ENCODE peak calls at places on chromosomes 7 and 10, in six cellular contexts. One of them, this sample, is unnamed.

GRCh38 chr7:45920543-45921380 is at the start of gene IGFBP3:
- DNase-seq in cardiac muscle cell: peak
- DNase-seq in adrenal gland: no peak
- DNase-seq in IMR-90: peak
- DNase-seq in Peyer's patch: peak
- DNase-seq in heart right ventricle: peak
- DNase-seq in this sample: no peak

GRCh38 chr7:143013897-143014296 is 13.0 kb downstream of the OR9A2 start:
- DNase-seq in Peyer's patch: no peak
- DNase-seq in cardiac muscle cell: no peak
- DNase-seq in heart right ventricle: no peak
- DNase-seq in IMR-90: peak
- DNase-seq in adrenal gland: peak
- DNase-seq in this sample: no peak

GRCh38 chr10:129796611-129797420 is 167.3 kb downstream of the EBF3 start:
- DNase-seq in cardiac muscle cell: no peak
- DNase-seq in Peyer's patch: no peak
- DNase-seq in heart right ventricle: no peak
- DNase-seq in IMR-90: no peak
- DNase-seq in adrenal gland: no peak
- DNase-seq in this sample: no peak

GRCh38 chr7:51587600-51587999 is 271.0 kb upstream of the COBL start:
- DNase-seq in Peyer's patch: no peak
- DNase-seq in IMR-90: no peak
- DNase-seq in heart right ventricle: no peak
- DNase-seq in adrenal gland: no peak
- DNase-seq in cardiac muscle cell: no peak
- DNase-seq in this sample: no peak

GRCh38 chr10:17007381-17007780 is 122.2 kb downstream of the CUBN start:
- DNase-seq in cardiac muscle cell: no peak
- DNase-seq in adrenal gland: no peak
- DNase-seq in heart right ventricle: no peak
- DNase-seq in IMR-90: no peak
- DNase-seq in Peyer's patch: no peak
- DNase-seq in this sample: no peak

GRCh38 chr7:44325811-44326241 is 432 bp upstream of the CAMK2B start:
- DNase-seq in Peyer's patch: no peak
- DNase-seq in adrenal gland: no peak
- DNase-seq in cardiac muscle cell: peak
- DNase-seq in heart right ventricle: no peak
- DNase-seq in IMR-90: no peak
- DNase-seq in this sample: no peak

GRCh38 chr10:112491144-112491543 is 44.1 kb downstream of the VTI1A start:
- DNase-seq in cardiac muscle cell: no peak
- DNase-seq in heart right ventricle: no peak
- DNase-seq in Peyer's patch: no peak
- DNase-seq in IMR-90: peak
- DNase-seq in adrenal gland: no peak
- DNase-seq in this sample: no peak

GRCh38 chr7:91045626-91046025 is 218.6 kb upstream of the FZD1 start:
- DNase-seq in cardiac muscle cell: no peak
- DNase-seq in heart right ventricle: no peak
- DNase-seq in adrenal gland: no peak
- DNase-seq in Peyer's patch: no peak
- DNase-seq in IMR-90: no peak
- DNase-seq in this sample: no peak

GRCh38 chr10:133210398-133211140 is 19.4 kb upstream of the UTF1 start:
- DNase-seq in adrenal gland: no peak
- DNase-seq in cardiac muscle cell: no peak
- DNase-seq in IMR-90: no peak
- DNase-seq in Peyer's patch: no peak
- DNase-seq in heart right ventricle: no peak
- DNase-seq in this sample: no peak

GRCh38 chr7:1713502-1714484 is 43.7 kb downstream of the ELFN1 start:
- DNase-seq in adrenal gland: no peak
- DNase-seq in IMR-90: no peak
- DNase-seq in cardiac muscle cell: peak
- DNase-seq in Peyer's patch: no peak
- DNase-seq in heart right ventricle: peak
- DNase-seq in this sample: no peak

GRCh38 chr7:24576171-24577052 is 3.2 kb downstream of the PALS2 start:
- DNase-seq in heart right ventricle: no peak
- DNase-seq in IMR-90: peak
- DNase-seq in cardiac muscle cell: peak
- DNase-seq in Peyer's patch: no peak
- DNase-seq in adrenal gland: peak
- DNase-seq in this sample: no peak

GRCh38 chr10:37289833-37290464 is 164.6 kb downstream of the ANKRD30A start:
- DNase-seq in heart right ventricle: no peak
- DNase-seq in IMR-90: no peak
- DNase-seq in Peyer's patch: no peak
- DNase-seq in cardiac muscle cell: no peak
- DNase-seq in adrenal gland: no peak
- DNase-seq in this sample: no peak

GRCh38 chr10:84876116-84876999 is 548.0 kb downstream of the CCSER2 start:
- DNase-seq in IMR-90: no peak
- DNase-seq in Peyer's patch: no peak
- DNase-seq in cardiac muscle cell: peak
- DNase-seq in adrenal gland: no peak
- DNase-seq in heart right ventricle: no peak
- DNase-seq in this sample: no peak

GRCh38 chr10:119306964-119307363 is 99.6 kb downstream of the GRK5 start:
- DNase-seq in adrenal gland: no peak
- DNase-seq in heart right ventricle: no peak
- DNase-seq in cardiac muscle cell: no peak
- DNase-seq in Peyer's patch: no peak
- DNase-seq in IMR-90: peak
- DNase-seq in this sample: no peak
- H3K27ac ChIP-seq in adrenal gland: no peak
- H3K27ac ChIP-seq in heart right ventricle: no peak
- H3K27ac ChIP-seq in cardiac muscle cell: no peak
- H3K27ac ChIP-seq in Peyer's patch: peak
- H3K27ac ChIP-seq in IMR-90: no peak
- H3K27ac ChIP-seq in this sample: no peak

GRCh38 chr7:27106181-27106905 is 3.9 kb upstream of the HOXA2 start:
- DNase-seq in IMR-90: peak
- DNase-seq in Peyer's patch: peak
- DNase-seq in heart right ventricle: no peak
- DNase-seq in cardiac muscle cell: peak
- DNase-seq in adrenal gland: no peak
- DNase-seq in this sample: no peak

GRCh38 chr7:27105161-27106122 is 3.0 kb upstream of the HOXA2 start:
- DNase-seq in Peyer's patch: peak
- DNase-seq in heart right ventricle: no peak
- DNase-seq in adrenal gland: no peak
- DNase-seq in cardiac muscle cell: no peak
- DNase-seq in IMR-90: peak
- DNase-seq in this sample: no peak

GRCh38 chr7:27107391-27107900 is 5.0 kb upstream of the HOXA2 start:
- DNase-seq in IMR-90: peak
- DNase-seq in heart right ventricle: no peak
- DNase-seq in cardiac muscle cell: no peak
- DNase-seq in Peyer's patch: no peak
- DNase-seq in adrenal gland: no peak
- DNase-seq in this sample: no peak

GRCh38 chr7:27107901-27108381 is 5.5 kb upstream of the HOXA2 start:
- DNase-seq in Peyer's patch: peak
- DNase-seq in heart right ventricle: no peak
- DNase-seq in cardiac muscle cell: no peak
- DNase-seq in adrenal gland: no peak
- DNase-seq in IMR-90: peak
- DNase-seq in this sample: no peak

DNA sequence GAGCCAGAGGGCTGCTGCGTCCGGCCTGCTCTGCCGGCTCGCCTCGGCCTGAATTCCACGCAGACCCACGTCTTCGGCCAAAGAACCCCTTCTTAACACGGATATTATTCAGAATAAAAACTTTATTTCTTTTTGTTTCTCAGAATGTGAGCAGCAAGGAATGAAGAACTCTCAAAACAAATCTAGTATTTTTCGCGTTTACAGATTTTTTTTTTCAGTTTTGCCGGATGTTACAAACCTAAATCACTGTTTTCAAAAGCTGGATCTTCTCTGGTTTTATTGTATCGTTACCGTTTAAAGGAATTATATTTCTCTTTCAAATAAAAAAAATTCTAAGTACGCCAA is 4.4 kb upstream of the HOXA2 start:
- DNase-seq in adrenal gland: no peak
- DNase-seq in IMR-90: no peak
- DNase-seq in Peyer's patch: no peak
- DNase-seq in cardiac muscle cell: no peak
- DNase-seq in heart right ventricle: no peak
- DNase-seq in this sample: no peak
- H3K27ac ChIP-seq in adrenal gland: peak
- H3K27ac ChIP-seq in IMR-90: peak
- H3K27ac ChIP-seq in Peyer's patch: peak
- H3K27ac ChIP-seq in cardiac muscle cell: no peak
- H3K27ac ChIP-seq in heart right ventricle: peak
- H3K27ac ChIP-seq in this sample: no peak

GRCh38 chr10:124069341-124069740 is 24.1 kb downstream of the CHST15 start:
- DNase-seq in Peyer's patch: no peak
- DNase-seq in adrenal gland: no peak
- DNase-seq in cardiac muscle cell: no peak
- DNase-seq in IMR-90: no peak
- DNase-seq in heart right ventricle: no peak
- DNase-seq in this sample: no peak

GRCh38 chr10:124066744-124067714 is 26.4 kb downstream of the CHST15 start:
- DNase-seq in IMR-90: no peak
- DNase-seq in Peyer's patch: no peak
- DNase-seq in heart right ventricle: no peak
- DNase-seq in cardiac muscle cell: peak
- DNase-seq in adrenal gland: no peak
- DNase-seq in this sample: no peak

GRCh38 chr10:124068929-124069328 is 24.5 kb downstream of the CHST15 start:
- DNase-seq in heart right ventricle: no peak
- DNase-seq in cardiac muscle cell: no peak
- DNase-seq in IMR-90: no peak
- DNase-seq in adrenal gland: no peak
- DNase-seq in Peyer's patch: no peak
- DNase-seq in this sample: no peak

GRCh38 chr10:124065382-124066155 is 27.8 kb downstream of the CHST15 start:
- DNase-seq in Peyer's patch: no peak
- DNase-seq in cardiac muscle cell: no peak
- DNase-seq in heart right ventricle: no peak
- DNase-seq in adrenal gland: no peak
- DNase-seq in IMR-90: no peak
- DNase-seq in this sample: no peak

DNA sequence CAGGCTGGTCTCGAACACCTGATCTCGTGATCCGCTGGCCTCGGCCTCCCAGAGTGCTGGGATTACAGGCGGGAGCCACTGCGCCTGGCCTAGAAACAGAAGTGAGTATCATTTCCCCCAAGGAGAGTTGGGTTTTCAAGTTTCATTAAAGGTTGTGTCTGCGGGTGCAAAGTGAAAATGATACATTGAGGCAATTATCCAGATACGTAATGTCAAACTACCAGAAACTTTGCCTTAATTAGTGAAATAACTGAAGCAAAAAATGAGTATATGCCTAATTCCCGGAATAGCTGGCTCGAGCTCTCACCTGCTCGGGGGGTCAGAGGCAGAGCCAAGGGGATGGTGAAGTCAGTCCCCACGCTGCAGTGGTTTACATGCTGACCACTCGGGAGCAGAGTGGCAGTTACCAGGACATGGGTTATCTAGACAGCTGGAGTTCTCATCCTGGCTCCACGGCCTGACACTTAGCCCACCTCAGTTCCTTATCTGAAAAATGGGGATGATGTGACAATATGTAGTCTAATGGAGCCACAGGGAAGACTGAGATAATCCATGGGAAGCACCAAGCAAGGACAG is 25.5 kb downstream of the CHST15 start:
- DNase-seq in IMR-90: no peak
- DNase-seq in heart right ventricle: no peak
- DNase-seq in adrenal gland: no peak
- DNase-seq in cardiac muscle cell: no peak
- DNase-seq in Peyer's patch: no peak
- DNase-seq in this sample: no peak
- H3K27ac ChIP-seq in IMR-90: no peak
- H3K27ac ChIP-seq in heart right ventricle: no peak
- H3K27ac ChIP-seq in adrenal gland: peak
- H3K27ac ChIP-seq in cardiac muscle cell: no peak
- H3K27ac ChIP-seq in Peyer's patch: no peak
- H3K27ac ChIP-seq in this sample: no peak

DNA sequence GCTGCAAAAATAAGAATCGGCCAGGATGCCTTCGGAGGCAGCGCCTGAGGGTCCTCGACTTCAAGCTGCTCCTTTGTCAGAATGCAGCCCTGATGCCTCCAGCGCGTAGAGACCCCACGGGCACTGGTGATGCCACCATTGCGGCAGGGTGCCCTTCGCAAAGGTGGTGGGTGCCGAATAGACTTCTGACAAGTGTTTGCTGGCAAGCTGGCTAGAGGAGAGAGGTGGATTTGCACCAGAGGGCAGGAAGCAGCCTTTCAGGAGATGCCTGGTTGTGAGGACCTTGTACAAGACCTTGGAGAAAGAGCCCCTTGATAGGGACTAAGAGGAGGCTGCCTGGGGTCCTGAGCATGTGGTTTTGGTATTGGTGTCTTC is 103.2 kb upstream of the PPIF start:
- DNase-seq in heart right ventricle: no peak
- DNase-seq in adrenal gland: no peak
- DNase-seq in Peyer's patch: no peak
- DNase-seq in cardiac muscle cell: no peak
- DNase-seq in IMR-90: no peak
- DNase-seq in this sample: no peak
- H3K27ac ChIP-seq in heart right ventricle: peak
- H3K27ac ChIP-seq in adrenal gland: peak
- H3K27ac ChIP-seq in Peyer's patch: peak
- H3K27ac ChIP-seq in cardiac muscle cell: no peak
- H3K27ac ChIP-seq in IMR-90: no peak
- H3K27ac ChIP-seq in this sample: peak

GRCh38 chr7:6479067-6479466 is 31.3 kb upstream of the DAGLB start:
- DNase-seq in adrenal gland: no peak
- DNase-seq in heart right ventricle: no peak
- DNase-seq in cardiac muscle cell: no peak
- DNase-seq in Peyer's patch: no peak
- DNase-seq in IMR-90: no peak
- DNase-seq in this sample: no peak

GRCh38 chr7:6480323-6480660 is 32.5 kb upstream of the DAGLB start:
- DNase-seq in Peyer's patch: no peak
- DNase-seq in adrenal gland: no peak
- DNase-seq in cardiac muscle cell: peak
- DNase-seq in heart right ventricle: no peak
- DNase-seq in IMR-90: no peak
- DNase-seq in this sample: no peak

GRCh38 chr7:6482743-6483119 is 35.0 kb upstream of the DAGLB start:
- DNase-seq in cardiac muscle cell: no peak
- DNase-seq in heart right ventricle: no peak
- DNase-seq in Peyer's patch: no peak
- DNase-seq in adrenal gland: no peak
- DNase-seq in IMR-90: no peak
- DNase-seq in this sample: no peak

GRCh38 chr7:6482307-6482706 is 34.6 kb upstream of the DAGLB start:
- DNase-seq in Peyer's patch: no peak
- DNase-seq in heart right ventricle: no peak
- DNase-seq in adrenal gland: no peak
- DNase-seq in cardiac muscle cell: no peak
- DNase-seq in IMR-90: no peak
- DNase-seq in this sample: no peak

GRCh38 chr7:6481445-6481844 is 33.7 kb upstream of the DAGLB start:
- DNase-seq in Peyer's patch: no peak
- DNase-seq in cardiac muscle cell: no peak
- DNase-seq in IMR-90: no peak
- DNase-seq in heart right ventricle: no peak
- DNase-seq in adrenal gland: no peak
- DNase-seq in this sample: no peak
- H3K27ac ChIP-seq in Peyer's patch: peak
- H3K27ac ChIP-seq in cardiac muscle cell: no peak
- H3K27ac ChIP-seq in IMR-90: no peak
- H3K27ac ChIP-seq in heart right ventricle: no peak
- H3K27ac ChIP-seq in adrenal gland: no peak
- H3K27ac ChIP-seq in this sample: no peak

GRCh38 chr10:21195149-21195731 is 298.1 kb upstream of the NEBL start:
- DNase-seq in IMR-90: no peak
- DNase-seq in Peyer's patch: no peak
- DNase-seq in cardiac muscle cell: no peak
- DNase-seq in adrenal gland: no peak
- DNase-seq in heart right ventricle: no peak
- DNase-seq in this sample: no peak
- H3K27ac ChIP-seq in IMR-90: no peak
- H3K27ac ChIP-seq in Peyer's patch: peak
- H3K27ac ChIP-seq in cardiac muscle cell: no peak
- H3K27ac ChIP-seq in adrenal gland: no peak
- H3K27ac ChIP-seq in heart right ventricle: no peak
- H3K27ac ChIP-seq in this sample: no peak